ENCODE peak calls at places on chromosomes 3 and 15, in four cellular contexts. T is breast epithelium, O is heart right ventricle, F is mesenchymal stem cell. L is an unnamed sample.

GRCh38 chr3:45204136-45204535 is 22.0 kb downstream of the TMEM158 start:
- DNase-seq in O (no peak), T (no peak), F (peak), L (peak)

GRCh38 chr3:53199834-53200233 is 38.8 kb downstream of the PRKCD start:
- DNase-seq in F (no peak), O (no peak), T (no peak), L (no peak)

GRCh38 chr3:12139111-12139511 is 19.6 kb downstream of the TIMP4 start:
- DNase-seq in T (no peak), F (peak), O (no peak), L (peak)

GRCh38 chr3:62277986-62278385 is 95.4 kb downstream of the FEZF2 start:
- DNase-seq in O (no peak), T (no peak), F (no peak), L (no peak)

GRCh38 chr3:169914321-169914720 is 2.9 kb downstream of the SAMD7 start:
- DNase-seq in T (no peak), F (peak), O (no peak), L (peak)

GRCh38 chr15:41279535-41280283 is 48.6 kb downstream of the CHP1 start:
- DNase-seq in O (no peak), F (no peak), T (no peak), L (no peak)

GRCh38 chr3:171748341-171748918 is 61.9 kb downstream of the PLD1 start:
- DNase-seq in T (no peak), F (no peak), O (no peak), L (peak)

GRCh38 chr3:100864471-100865268 is 128.6 kb downstream of the ABI3BP start:
- DNase-seq in F (no peak), T (no peak), O (no peak), L (no peak)

GRCh38 chr15:80789296-80789695 is 10.1 kb downstream of the CEMIP start:
- DNase-seq in O (no peak), F (peak), T (no peak), L (no peak)

GRCh38 chr3:113158210-113158609 is 53.1 kb upstream of the BOC start:
- DNase-seq in O (no peak), F (no peak), T (no peak), L (no peak)

GRCh38 chr15:28017423-28017924 is 81.6 kb downstream of the OCA2 start:
- DNase-seq in O (no peak), T (no peak), F (no peak), L (no peak)

GRCh38 chr3:55488398-55489055 is 1.4 kb upstream of the WNT5A start:
- DNase-seq in F (peak), O (peak), T (no peak), L (peak)

GRCh38 chr3:126100688-126101301 is 16.9 kb upstream of the SLC41A3 start:
- DNase-seq in T (peak), F (peak), O (no peak), L (no peak)

GRCh38 chr15:43212951-43213350 is 7.9 kb downstream of the EPB42 start:
- DNase-seq in O (no peak), T (no peak), F (no peak), L (no peak)

GRCh38 chr15:57216288-57216687 is 160.0 kb upstream of the CGNL1 start:
- DNase-seq in T (no peak), F (peak), O (no peak), L (peak)

GRCh38 chr3:8201886-8202285 is 299.7 kb upstream of the LMCD1 start:
- DNase-seq in T (no peak), F (peak), O (no peak), L (peak)

GRCh38 chr15:38531509-38531908 is 33.1 kb downstream of the RASGRP1 start:
- DNase-seq in F (peak), O (no peak), T (no peak), L (peak)

GRCh38 chr15:98776607-98777281 is 128.4 kb downstream of the IGF1R start:
- DNase-seq in F (no peak), T (no peak), O (peak), L (peak)

GRCh38 chr15:63156086-63156707 is 1.1 kb downstream of the RPS27L start:
- DNase-seq in O (no peak), F (peak), T (no peak), L (no peak)

GRCh38 chr3:65039754-65040210 is 352.0 kb upstream of the ADAMTS9 start:
- DNase-seq in T (no peak), F (peak), O (no peak), L (peak)

GRCh38 chr15:84955089-84955848 is 26.4 kb upstream of the PDE8A start:
- DNase-seq in T (peak), O (peak), F (peak), L (peak)

GRCh38 chr3:21718943-21719591 is 31.9 kb downstream of the ZNF385D start:
- DNase-seq in F (no peak), O (no peak), T (no peak), L (no peak)

GRCh38 chr3:45915518-45916231 is 27.6 kb upstream of the CXCR6 start:
- DNase-seq in T (no peak), O (no peak), F (peak), L (peak)

GRCh38 chr3:100737334-100737733 is 28.0 kb downstream of the TFG start:
- DNase-seq in O (no peak), F (peak), T (no peak), L (peak)

GRCh38 chr3:15983693-15984092 is 185.9 kb upstream of the ANKRD28 start:
- DNase-seq in F (no peak), O (no peak), T (no peak), L (no peak)
- H3K27ac ChIP-seq in F (peak), O (no peak), T (peak), L (peak)

GRCh38 chr3:30660128-30660525 is 53.7 kb downstream of the TGFBR2 start:
- DNase-seq in O (no peak), T (no peak), F (no peak), L (no peak)

GRCh38 chr3:30657914-30658313 is 51.5 kb downstream of the TGFBR2 start:
- DNase-seq in T (no peak), O (no peak), F (no peak), L (no peak)

GRCh38 chr3:30658328-30659052 is 52.1 kb downstream of the TGFBR2 start:
- DNase-seq in F (peak), T (no peak), O (no peak), L (peak)

GRCh38 chr3:30660656-30661055 is 54.3 kb downstream of the TGFBR2 start:
- DNase-seq in T (no peak), F (no peak), O (no peak), L (no peak)

DNA sequence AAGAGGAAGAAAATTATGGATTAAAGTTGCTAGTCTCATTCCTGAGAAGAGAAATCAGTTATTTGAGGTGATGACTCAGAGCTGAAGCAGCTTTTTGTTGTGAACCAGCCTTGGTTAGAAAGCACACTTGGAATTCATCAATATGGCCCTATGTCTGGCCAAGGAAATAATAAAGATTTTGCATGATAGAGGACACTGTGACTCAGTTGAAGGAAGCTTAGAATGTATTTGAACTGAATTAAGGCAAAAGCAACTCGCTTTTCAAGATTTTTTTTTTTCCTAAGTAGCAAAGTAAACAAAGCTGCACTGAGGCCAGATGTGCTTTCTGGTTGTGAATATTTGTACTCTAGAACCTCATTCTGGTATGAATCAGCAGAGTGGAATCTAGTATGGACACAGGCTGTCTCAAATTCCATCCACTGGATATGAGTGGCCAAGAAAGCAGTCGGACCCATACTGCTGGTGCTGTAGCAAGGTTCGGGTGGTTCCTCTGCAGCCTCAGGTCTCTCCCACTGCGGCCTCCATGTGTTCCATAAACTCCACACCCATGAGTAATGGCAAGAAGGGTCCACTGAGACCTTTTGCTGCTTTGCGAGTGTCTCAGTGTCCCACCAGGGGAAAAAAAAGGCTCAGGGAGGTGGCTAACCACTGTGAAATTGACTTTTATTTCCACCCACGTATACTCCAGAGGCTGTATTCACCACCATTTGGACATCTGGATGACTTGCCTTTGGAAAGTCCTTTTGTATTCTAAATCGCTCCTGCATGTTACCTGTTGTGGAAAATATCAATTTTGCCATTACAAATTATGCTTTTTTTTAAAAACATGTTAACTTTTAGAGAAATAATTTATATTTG is 53.1 kb downstream of the TGFBR2 start:
- DNase-seq in T (no peak), O (no peak), F (peak), L (peak)
- H3K27ac ChIP-seq in T (peak), O (peak), F (peak), L (peak)

DNA sequence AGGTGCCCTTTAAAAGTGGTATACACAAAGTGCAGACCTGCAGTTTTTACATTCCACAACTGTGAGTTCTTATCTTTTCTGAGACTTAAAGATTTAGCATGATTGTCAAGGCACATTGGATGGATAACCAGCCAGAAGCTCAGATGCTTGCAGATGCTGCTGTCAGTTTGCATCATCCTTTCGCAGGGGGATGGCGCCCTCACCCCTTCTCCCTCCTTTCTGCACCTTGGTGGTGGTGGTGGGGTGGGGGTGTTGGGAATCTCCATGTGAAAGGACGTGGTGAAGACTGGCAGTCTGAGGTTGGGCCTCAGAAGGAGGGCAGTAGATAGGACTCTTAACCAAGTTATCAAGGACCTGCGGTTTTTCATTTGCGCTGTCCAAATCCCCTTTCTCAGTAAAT is 309.6 kb upstream of the SEMA6D start:
- DNase-seq in T (no peak), F (no peak), O (no peak), L (no peak)
- H3K27ac ChIP-seq in T (no peak), F (no peak), O (no peak), L (no peak)

GRCh38 chr3:194870394-194871110 is 184.9 kb downstream of the FAM43A start:
- DNase-seq in O (no peak), T (no peak), F (no peak), L (no peak)
- H3K27ac ChIP-seq in O (no peak), T (no peak), F (no peak), L (peak)

DNA sequence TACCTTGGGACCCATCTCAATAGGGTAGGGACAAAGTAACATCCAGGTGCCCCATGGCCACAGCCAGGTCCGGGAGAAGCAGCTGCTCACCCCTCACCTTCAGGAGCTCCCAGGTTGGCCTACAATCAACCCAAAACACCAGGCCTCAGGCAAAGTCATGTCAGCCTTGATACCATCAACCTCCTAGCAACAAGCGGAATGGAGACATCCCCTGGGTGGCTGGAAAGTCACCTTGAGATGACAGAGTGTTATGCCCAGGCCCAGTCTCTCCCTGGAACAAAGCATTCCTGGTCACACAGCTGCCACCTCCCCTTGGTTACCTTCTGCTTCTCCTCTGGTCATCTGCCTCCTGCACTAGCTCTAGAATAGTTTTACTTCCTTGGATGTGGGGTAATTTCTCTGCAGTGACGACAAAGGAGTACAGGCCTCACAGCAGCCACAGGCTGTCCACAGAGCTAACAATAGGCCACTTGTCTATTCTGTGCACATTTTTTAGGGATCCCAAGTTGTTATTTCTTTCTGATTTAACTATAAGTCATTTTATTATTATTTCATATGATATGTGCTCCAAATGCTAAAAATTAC is 114.9 kb downstream of the RFTN1 start:
- DNase-seq in O (no peak), T (no peak), F (no peak), L (no peak)
- H3K27ac ChIP-seq in O (no peak), T (peak), F (peak), L (no peak)

GRCh38 chr3:186929186-186929585 is 1.1 kb upstream of the ST6GAL1 start:
- DNase-seq in F (no peak), T (no peak), O (no peak), L (no peak)

GRCh38 chr3:186929676-186930075 is 650 bp upstream of the ST6GAL1 start:
- DNase-seq in O (no peak), T (no peak), F (no peak), L (no peak)

GRCh38 chr3:186930639-186931486 is 537 bp downstream of the ST6GAL1 start:
- DNase-seq in O (peak), T (no peak), F (peak), L (peak)

GRCh38 chr3:186931487-186932280 is 1.4 kb downstream of the ST6GAL1 start:
- DNase-seq in F (peak), O (peak), T (no peak), L (peak)

DNA sequence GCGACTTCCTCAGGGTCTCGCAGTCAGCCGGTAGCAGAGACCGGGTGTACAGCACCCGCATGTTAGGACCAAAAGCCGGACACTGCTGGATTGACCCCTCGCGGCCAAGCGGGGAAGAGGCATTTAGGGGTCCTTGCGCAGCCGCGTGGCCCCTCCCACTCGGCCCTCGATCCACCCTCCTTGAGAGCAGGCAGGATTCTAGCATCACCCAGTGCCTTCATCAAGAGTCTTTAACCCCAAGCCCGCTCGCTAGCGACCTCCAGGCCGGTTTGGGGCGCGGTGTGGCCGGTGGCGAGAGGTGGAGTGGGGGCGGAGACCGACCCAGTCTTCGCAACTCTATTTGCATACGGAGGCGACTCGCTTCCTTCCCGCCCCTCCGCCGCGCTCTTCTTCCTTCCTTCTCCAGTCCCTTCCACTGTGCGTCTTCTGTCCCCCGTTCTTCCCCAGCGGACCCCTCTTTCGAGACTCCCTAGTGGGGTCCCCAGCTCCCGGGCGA is at the start of gene ST6GAL1:
- DNase-seq in O (peak), T (no peak), F (peak), L (peak)
- H3K27ac ChIP-seq in O (peak), T (peak), F (peak), L (peak)

GRCh38 chr15:70159397-70160009 is 61.8 kb upstream of the TLE3 start:
- DNase-seq in F (no peak), O (no peak), T (peak), L (no peak)

GRCh38 chr15:70160803-70161565 is 63.3 kb upstream of the TLE3 start:
- DNase-seq in O (peak), F (no peak), T (peak), L (no peak)

GRCh38 chr15:70158309-70158995 is 60.7 kb upstream of the TLE3 start:
- DNase-seq in O (no peak), F (no peak), T (peak), L (no peak)

GRCh38 chr15:70158996-70159355 is 61.3 kb upstream of the TLE3 start:
- DNase-seq in F (no peak), T (peak), O (no peak), L (no peak)

GRCh38 chr15:70160267-70160666 is 62.5 kb upstream of the TLE3 start:
- DNase-seq in T (no peak), F (peak), O (no peak), L (no peak)
- H3K27ac ChIP-seq in T (no peak), F (no peak), O (no peak), L (no peak)